ENCODE peak calls at places on chromosomes 12 and 14, in four cellular contexts. Y is tibial artery, E is IMR-90, U is progenitor cell of endocrine pancreas. B is an unnamed sample.
A peak's percentile ranks its signal among the peaks of the same experiment; 100 is the strongest.

GRCh38 chr12:51127050-51127729 is 43.8 kb upstream of the CSRNP2 start:
- DNase-seq in Y (no peak), U (no peak), E (peak; percentile 34), B (no peak)

GRCh38 chr12:100927825-100928224 is 133.2 kb downstream of the ANO4 start:
- DNase-seq in Y (no peak), U (no peak), E (peak; percentile 88), B (no peak)

GRCh38 chr12:93990832-93991748 is 157.3 kb upstream of the PLXNC1 start:
- DNase-seq in U (no peak), Y (peak; percentile 68), E (peak; percentile 52), B (peak; percentile 37)

GRCh38 chr14:62592877-62593276 is 452.4 kb downstream of the KCNH5 start:
- DNase-seq in Y (no peak), E (peak; percentile 39), U (no peak), B (no peak)

GRCh38 chr14:22118894-22119477 is 445.4 kb upstream of the OR4E1 start:
- DNase-seq in U (no peak), Y (no peak), E (peak; percentile 80), B (no peak)

GRCh38 chr12:98296462-98297079 is 218.8 kb upstream of the TMPO start:
- DNase-seq in U (peak; percentile 21), E (no peak), Y (no peak), B (peak; percentile 45)

GRCh38 chr14:83712730-83713129 is 1817.2 kb upstream of the FLRT2 start:
- DNase-seq in Y (no peak), U (no peak), E (peak; percentile 42), B (no peak)

GRCh38 chr12:44511289-44511688 is 364.8 kb downstream of the NELL2 start:
- DNase-seq in Y (no peak), U (no peak), E (no peak), B (no peak)

GRCh38 chr12:119772431-119772830 is 104.5 kb downstream of the PRKAB1 start:
- DNase-seq in U (no peak), E (peak; percentile 55), Y (no peak), B (no peak)

GRCh38 chr12:40342010-40342409 is 117.2 kb downstream of the LRRK2 start:
- DNase-seq in U (no peak), Y (no peak), E (no peak), B (no peak)

GRCh38 chr12:22684526-22685118 is 59.7 kb downstream of the ETNK1 start:
- DNase-seq in E (peak; percentile 59), U (no peak), Y (no peak), B (no peak)

GRCh38 chr14:60965402-60965801 is 15.5 kb downstream of the TRMT5 start:
- DNase-seq in Y (no peak), U (no peak), E (peak; percentile 92), B (no peak)

GRCh38 chr14:98099527-98099926 is 1172.5 kb downstream of the BCL11B start:
- DNase-seq in Y (no peak), E (no peak), U (no peak), B (no peak)

GRCh38 chr14:98122527-98122926 is 1149.5 kb downstream of the BCL11B start:
- DNase-seq in Y (no peak), E (no peak), U (no peak), B (no peak)

GRCh38 chr14:49139593-49139992 is 446.6 kb downstream of the RPS29 start:
- DNase-seq in Y (no peak), U (no peak), E (no peak), B (no peak)

GRCh38 chr12:110354172-110354780 is 49.2 kb downstream of the ANAPC7 start:
- DNase-seq in U (no peak), Y (no peak), E (peak; percentile 43), B (no peak)

DNA sequence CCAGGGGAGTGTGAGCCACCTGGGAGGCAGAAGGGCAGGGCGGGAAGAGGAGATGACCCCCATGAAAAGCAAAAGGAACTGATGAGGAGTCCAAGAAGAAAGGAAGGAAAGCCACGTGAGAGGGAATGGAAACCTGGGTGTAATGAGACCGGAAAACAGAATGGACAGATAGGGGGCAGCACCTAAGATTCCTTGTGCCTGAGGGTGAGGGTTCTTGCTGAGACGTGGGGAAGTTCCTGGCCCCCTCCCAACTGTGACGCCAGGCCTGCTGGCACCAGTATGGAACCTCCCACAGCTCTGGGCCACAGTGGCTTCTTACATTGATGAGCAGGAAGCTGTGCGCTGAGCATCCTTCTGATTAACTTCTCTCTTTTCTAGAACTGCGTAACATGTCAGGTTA is 30.8 kb downstream of the TTC7B start:
- DNase-seq in E (no peak), Y (peak; percentile 61), U (no peak), B (no peak)
- TF ChIP-seq CTCF in E (peak; percentile 8), Y (no peak), U (no peak), B (no peak)

GRCh38 chr14:64714432-64715025 is 10.3 kb downstream of the PLEKHG3 start:
- DNase-seq in E (no peak), U (no peak), Y (peak; percentile 39), B (no peak)
- TF ChIP-seq CTCF in E (no peak), U (no peak), Y (no peak), B (no peak)

GRCh38 chr12:102740157-102741032 is 176.6 kb downstream of the PAH start:
- DNase-seq in E (peak; percentile 36), Y (no peak), U (no peak), B (no peak)
- TF ChIP-seq CTCF in E (peak; percentile 46), Y (no peak), U (peak; percentile 55), B (no peak)

GRCh38 chr12:26614217-26614616 is 218.8 kb downstream of the ITPR2 start:
- DNase-seq in E (peak; percentile 26), U (no peak), Y (no peak), B (peak; percentile 42)
- TF ChIP-seq CTCF in E (peak; percentile 57), U (peak; percentile 72), Y (peak; percentile 38), B (peak; percentile 56)

GRCh38 chr12:103836345-103836744 is 4.7 kb downstream of the NT5DC3 start:
- DNase-seq in Y (no peak), U (no peak), E (no peak), B (no peak)

GRCh38 chr12:103839893-103840292 is 1.1 kb downstream of the NT5DC3 start:
- DNase-seq in E (no peak), U (no peak), Y (no peak), B (no peak)

GRCh38 chr12:103840399-103840880 is 594 bp downstream of the NT5DC3 start:
- DNase-seq in Y (peak; percentile 75), E (peak; percentile 25), U (no peak), B (no peak)

GRCh38 chr12:103839103-103839502 is 1.9 kb downstream of the NT5DC3 start:
- DNase-seq in E (no peak), Y (no peak), U (no peak), B (no peak)

GRCh38 chr12:103838254-103838914 is 2.6 kb downstream of the NT5DC3 start:
- DNase-seq in Y (no peak), U (no peak), E (no peak), B (no peak)
- TF ChIP-seq CTCF in Y (no peak), U (no peak), E (no peak), B (no peak)

GRCh38 chr12:24069532-24070395 is 120.3 kb upstream of the SOX5 start:
- DNase-seq in Y (no peak), E (peak; percentile 34), U (peak; percentile 13), B (peak; percentile 10)
- TF ChIP-seq CTCF in Y (no peak), E (no peak), U (no peak), B (no peak)

GRCh38 chr14:93971635-93972027 is 4.7 kb downstream of the ASB2 start:
- DNase-seq in Y (no peak), U (no peak), E (no peak), B (no peak)
- TF ChIP-seq CTCF in Y (no peak), U (no peak), E (no peak), B (no peak)

B was measured in nephron progenitor cell.